ENCODE peak calls at places on chromosomes 1 and 21, in eight cellular contexts. B, F, W, U, Q, I, V and T are unnamed samples.

GRCh38 chr1:236907205-236907604 is 97.0 kb downstream of the MT1HL1 start:
- DNase-seq in B (no peak), U (no peak), V (no peak), Q (no peak), F (no peak), W (no peak), I (no peak), T (no peak)

GRCh38 chr21:27021046-27021445 is 54.2 kb upstream of the ADAMTS5 start:
- DNase-seq in I (no peak), F (no peak), U (no peak), W (no peak), B (no peak), V (no peak), Q (no peak), T (no peak)

GRCh38 chr1:41347276-41347675 is 14.0 kb upstream of the FOXO6 start:
- DNase-seq in Q (no peak), U (no peak), I (no peak), B (peak), W (no peak), F (no peak), V (no peak), T (no peak)

GRCh38 chr1:230074270-230074669 is 7.2 kb downstream of the GALNT2 start:
- DNase-seq in F (no peak), I (no peak), W (no peak), U (no peak), Q (no peak), V (no peak), B (no peak), T (no peak)

GRCh38 chr1:219312967-219313366 is 139.3 kb downstream of the LYPLAL1 start:
- DNase-seq in B (no peak), F (no peak), U (no peak), W (no peak), I (peak), V (no peak), Q (no peak), T (no peak)

GRCh38 chr21:16071082-16071481 is 341.3 kb downstream of the USP25 start:
- DNase-seq in W (no peak), Q (peak), B (no peak), I (no peak), U (peak), V (no peak), F (peak), T (no peak)

GRCh38 chr1:8202182-8202905 is 115.6 kb upstream of the SLC45A1 start:
- DNase-seq in W (peak), Q (peak), I (peak), U (peak), B (peak), F (no peak), V (no peak), T (no peak)

GRCh38 chr1:202023033-202023433 is 12.6 kb downstream of the ELF3 start:
- DNase-seq in W (no peak), I (peak), F (no peak), U (no peak), B (no peak), V (no peak), Q (no peak), T (no peak)

GRCh38 chr1:2203671-2204383 is 9.3 kb upstream of the FAAP20 start:
- DNase-seq in I (no peak), V (no peak), Q (no peak), U (no peak), B (no peak), F (no peak), W (no peak), T (no peak)

GRCh38 chr1:219927956-219928790 is at the start of gene SLC30A10:
- DNase-seq in U (peak), F (peak), V (no peak), I (no peak), W (peak), B (no peak), Q (peak), T (no peak)

GRCh38 chr1:204565617-204566582 is 49.7 kb downstream of the MDM4 start:
- DNase-seq in B (no peak), Q (peak), U (peak), V (peak), W (peak), I (peak), F (peak), T (peak)

GRCh38 chr1:218165687-218166088 is 119.4 kb upstream of the RRP15 start:
- DNase-seq in U (no peak), B (no peak), W (no peak), Q (peak), F (no peak), I (peak), V (no peak), T (no peak)

GRCh38 chr21:18164483-18164882 is 80.2 kb upstream of the CHODL start:
- DNase-seq in F (no peak), I (no peak), B (no peak), U (no peak), V (no peak), Q (no peak), W (no peak), T (no peak)

GRCh38 chr1:76961181-76961580 is 93.9 kb downstream of the ST6GALNAC5 start:
- DNase-seq in B (no peak), U (no peak), W (no peak), V (no peak), Q (no peak), I (no peak), F (no peak), T (no peak)

GRCh38 chr1:109783436-109783835 is 19.7 kb upstream of the EPS8L3 start:
- DNase-seq in I (peak), Q (no peak), W (no peak), U (peak), F (no peak), V (no peak), B (peak), T (no peak)

GRCh38 chr1:188433428-188433827 is 1604.7 kb downstream of the PLA2G4A start:
- DNase-seq in I (no peak), V (no peak), W (no peak), Q (no peak), U (no peak), F (no peak), B (no peak), T (no peak)

GRCh38 chr1:204410764-204411450 is 710 bp downstream of the PPP1R15B start:
- DNase-seq in U (peak), B (peak), W (peak), F (peak), V (no peak), I (no peak), Q (no peak), T (no peak)

GRCh38 chr1:82387070-82387366 is 586.3 kb downstream of the ADGRL2 start:
- DNase-seq in Q (peak), U (no peak), I (no peak), W (no peak), B (no peak), F (no peak), V (no peak), T (no peak)

GRCh38 chr1:221203224-221204054 is 324.2 kb downstream of the HLX start:
- DNase-seq in F (peak), V (no peak), B (peak), I (peak), W (peak), Q (peak), U (peak), T (peak)

GRCh38 chr1:183228650-183229220 is 42.7 kb downstream of the LAMC2 start:
- DNase-seq in Q (no peak), U (no peak), I (no peak), F (no peak), V (no peak), W (no peak), B (no peak), T (no peak)

GRCh38 chr1:221793439-221794078 is 51.7 kb upstream of the DUSP10 start:
- DNase-seq in U (no peak), B (no peak), Q (no peak), I (peak), W (no peak), F (no peak), V (no peak), T (no peak)

GRCh38 chr1:175034775-175035174 is 11.6 kb upstream of the MRPS14 start:
- DNase-seq in U (no peak), F (no peak), Q (no peak), B (no peak), I (no peak), W (no peak), V (no peak), T (no peak)

GRCh38 chr1:42937836-42938595 is 20.7 kb downstream of the SLC2A1 start:
- DNase-seq in I (no peak), F (no peak), W (no peak), B (no peak), V (no peak), Q (no peak), U (no peak), T (no peak)

GRCh38 chr1:70896224-70896623 is 151.4 kb downstream of the PTGER3 start:
- DNase-seq in U (no peak), I (no peak), B (no peak), F (no peak), W (no peak), Q (no peak), V (no peak), T (no peak)

GRCh38 chr1:21508580-21509350 is 458 bp upstream of the ALPL start:
- DNase-seq in U (peak), F (peak), V (peak), Q (peak), W (peak), I (no peak), B (peak), T (peak)

GRCh38 chr1:2047749-2048729 is 2.2 kb upstream of the PRKCZ start:
- DNase-seq in Q (no peak), V (no peak), I (no peak), F (no peak), W (no peak), B (no peak), U (no peak), T (no peak)

GRCh38 chr1:100219879-100220278 is 29.8 kb downstream of the DBT start:
- DNase-seq in B (no peak), F (no peak), I (no peak), U (no peak), W (no peak), Q (no peak), V (no peak), T (no peak)

GRCh38 chr1:26913754-26914619 is at the start of gene NR0B2:
- DNase-seq in V (no peak), Q (no peak), I (peak), F (no peak), B (peak), U (no peak), W (no peak), T (no peak)

GRCh38 chr1:76759950-76760349 is 107.3 kb upstream of the ST6GALNAC5 start:
- DNase-seq in I (peak), U (peak), Q (peak), F (no peak), V (no peak), W (no peak), B (no peak), T (no peak)

GRCh38 chr21:29386803-29387202 is 88.1 kb downstream of the BACH1 start:
- DNase-seq in B (no peak), W (no peak), V (no peak), F (no peak), Q (no peak), I (no peak), U (no peak), T (no peak)